ENCODE peak calls at places on chromosomes 13 and 19, in eight cellular contexts. G, W, N, P, Q, F, O and Z are unnamed samples.

GRCh38 chr13:46571189-46571901 is 18.4 kb downstream of the LRCH1 start:
- DNase-seq in G (no peak), W (no peak), N (no peak), P (no peak), Q (no peak), F (peak), O (no peak), Z (no peak)

GRCh38 chr19:34351382-34351802 is 13.6 kb upstream of the GPI start:
- DNase-seq in G (no peak), W (no peak), N (peak), P (no peak), Q (no peak), F (peak), O (no peak), Z (no peak)

GRCh38 chr13:44407891-44408290 is 34.3 kb downstream of the SERP2 start:
- DNase-seq in G (no peak), W (peak), N (no peak), P (no peak), Q (no peak), F (no peak), O (no peak), Z (no peak)

GRCh38 chr13:46639033-46639981 is 86.3 kb downstream of the LRCH1 start:
- DNase-seq in G (peak), W (no peak), N (peak), P (no peak), Q (no peak), F (no peak), O (no peak), Z (no peak)

GRCh38 chr13:109990296-109990695 is 203.9 kb upstream of the IRS2 start:
- DNase-seq in G (no peak), W (no peak), N (no peak), P (no peak), Q (no peak), F (no peak), O (no peak), Z (no peak)

GRCh38 chr13:75704194-75704941 is 68.2 kb downstream of the LMO7 start:
- DNase-seq in G (no peak), W (no peak), N (no peak), P (no peak), Q (no peak), F (no peak), O (no peak), Z (no peak)

GRCh38 chr13:30196025-30196424 is 111.3 kb downstream of the KATNAL1 start:
- DNase-seq in G (no peak), W (no peak), N (no peak), P (no peak), Q (no peak), F (peak), O (no peak), Z (no peak)

GRCh38 chr13:79451500-79451962 is 29.4 kb upstream of the NDFIP2 start:
- DNase-seq in G (peak), W (peak), N (peak), P (no peak), Q (no peak), F (peak), O (no peak), Z (no peak)

GRCh38 chr19:45446295-45446694 is 21.5 kb upstream of the FOSB start:
- DNase-seq in G (peak), W (no peak), N (peak), P (no peak), Q (no peak), F (peak), O (no peak), Z (no peak)

GRCh38 chr13:81406022-81406421 is 1065.1 kb upstream of the SPRY2 start:
- DNase-seq in G (no peak), W (no peak), N (no peak), P (no peak), Q (no peak), F (no peak), O (no peak), Z (no peak)

GRCh38 chr13:109345433-109345941 is 440.9 kb downstream of the IRS2 start:
- DNase-seq in G (no peak), W (no peak), N (no peak), P (no peak), Q (no peak), F (peak), O (no peak), Z (no peak)

GRCh38 chr13:42380420-42381164 is 108.6 kb downstream of the AKAP11 start:
- DNase-seq in G (no peak), W (no peak), N (no peak), P (no peak), Q (no peak), F (no peak), O (no peak), Z (no peak)

GRCh38 chr19:29812080-29812880 is 489 bp downstream of the CCNE1 start:
- DNase-seq in G (peak), W (no peak), N (peak), P (peak), Q (peak), F (no peak), O (no peak), Z (no peak)

GRCh38 chr19:7506385-7507328 is 9.2 kb upstream of the ZNF358 start:
- DNase-seq in G (peak), W (peak), N (peak), P (peak), Q (peak), F (peak), O (peak), Z (no peak)

GRCh38 chr13:100542546-100543156 is 45.9 kb downstream of the GGACT start:
- DNase-seq in G (peak), W (peak), N (no peak), P (no peak), Q (no peak), F (peak), O (peak), Z (no peak)

GRCh38 chr13:60398949-60399589 is 2.0 kb downstream of the TDRD3 start:
- DNase-seq in G (no peak), W (no peak), N (no peak), P (no peak), Q (no peak), F (no peak), O (no peak), Z (no peak)

GRCh38 chr19:41528106-41528505 is 47.9 kb upstream of the CEACAM21 start:
- DNase-seq in G (no peak), W (no peak), N (no peak), P (no peak), Q (no peak), F (no peak), O (no peak), Z (no peak)

GRCh38 chr13:39538826-39539555 is 64.0 kb downstream of the LHFPL6 start:
- DNase-seq in G (no peak), W (no peak), N (no peak), P (no peak), Q (no peak), F (peak), O (no peak), Z (no peak)

GRCh38 chr13:66657165-66657895 is 572.8 kb downstream of the PCDH9 start:
- DNase-seq in G (no peak), W (peak), N (peak), P (peak), Q (peak), F (peak), O (peak), Z (peak)

GRCh38 chr13:84670245-84670644 is 788.0 kb upstream of the SLITRK1 start:
- DNase-seq in G (no peak), W (no peak), N (no peak), P (no peak), Q (no peak), F (no peak), O (no peak), Z (no peak)

GRCh38 chr13:98978280-98978679 is 416 bp upstream of the DOCK9 start:
- DNase-seq in G (no peak), W (peak), N (no peak), P (no peak), Q (no peak), F (peak), O (no peak), Z (no peak)

GRCh38 chr13:45678282-45678681 is 23.8 kb upstream of the CBY2 start:
- DNase-seq in G (no peak), W (no peak), N (no peak), P (no peak), Q (no peak), F (peak), O (no peak), Z (no peak)

GRCh38 chr13:54989418-54989817 is 1960.8 kb downstream of the OLFM4 start:
- DNase-seq in G (no peak), W (no peak), N (no peak), P (no peak), Q (no peak), F (no peak), O (no peak), Z (no peak)

GRCh38 chr13:46389985-46390384 is 2.9 kb upstream of the RUBCNL start:
- DNase-seq in G (peak), W (no peak), N (no peak), P (peak), Q (no peak), F (peak), O (no peak), Z (peak)

GRCh38 chr19:17402982-17403855 is 2.2 kb downstream of the BST2 start:
- DNase-seq in G (peak), W (no peak), N (peak), P (no peak), Q (peak), F (no peak), O (no peak), Z (no peak)

GRCh38 chr19:50025022-50025793 is at the start of gene VRK3:
- DNase-seq in G (peak), W (peak), N (peak), P (peak), Q (peak), F (peak), O (peak), Z (peak)

GRCh38 chr13:44283598-44283997 is 90.0 kb upstream of the SERP2 start:
- DNase-seq in G (no peak), W (no peak), N (no peak), P (no peak), Q (no peak), F (no peak), O (peak), Z (no peak)

GRCh38 chr19:39362682-39363657 is 20.7 kb downstream of the SAMD4B start:
- DNase-seq in G (no peak), W (peak), N (no peak), P (no peak), Q (no peak), F (peak), O (no peak), Z (no peak)

GRCh38 chr13:27339299-27339698 is 68.7 kb downstream of the RASL11A start:
- DNase-seq in G (peak), W (no peak), N (peak), P (no peak), Q (no peak), F (peak), O (no peak), Z (no peak)

GRCh38 chr19:50046649-50047503 is 21.1 kb downstream of the ZNF473 start:
- DNase-seq in G (no peak), W (no peak), N (no peak), P (peak), Q (peak), F (no peak), O (no peak), Z (peak)

GRCh38 chr13:46367622-46368327 is 19.3 kb downstream of the RUBCNL start:
- DNase-seq in G (no peak), W (no peak), N (no peak), P (no peak), Q (no peak), F (peak), O (no peak), Z (no peak)

GRCh38 chr19:13839193-13839937 is 37.6 kb upstream of the NANOS3 start:
- DNase-seq in G (peak), W (peak), N (peak), P (peak), Q (peak), F (peak), O (no peak), Z (peak)

GRCh38 chr13:45242524-45242923 is 41.7 kb upstream of the KCTD4 start:
- DNase-seq in G (no peak), W (no peak), N (no peak), P (no peak), Q (no peak), F (no peak), O (no peak), Z (no peak)

GRCh38 chr19:862529-863304 is 3.3 kb downstream of the CFD start:
- DNase-seq in G (peak), W (no peak), N (peak), P (no peak), Q (peak), F (no peak), O (no peak), Z (no peak)

GRCh38 chr13:75399879-75400217 is 82.1 kb downstream of the TBC1D4 start:
- DNase-seq in G (no peak), W (no peak), N (no peak), P (no peak), Q (no peak), F (no peak), O (no peak), Z (no peak)

GRCh38 chr19:18167975-18168645 is 5.5 kb upstream of the IFI30 start:
- DNase-seq in G (peak), W (peak), N (peak), P (peak), Q (peak), F (no peak), O (peak), Z (no peak)

GRCh38 chr13:39037410-39037879 is 444 bp downstream of the PROSER1 start:
- DNase-seq in G (no peak), W (no peak), N (no peak), P (no peak), Q (no peak), F (no peak), O (peak), Z (no peak)